ENCODE peak calls at places on chromosome 1, in seven cellular contexts. G is pancreas, E is right atrium auricular region, H is psoas muscle, F is fibroblast of lung, T is vagina, V is uterus. K is an unnamed sample.

GRCh38 chr1:111570781-111571181 is 48.8 kb upstream of the RAP1A start:
- DNase-seq in H (no peak), G (no peak), T (no peak), V (no peak), F (no peak), E (no peak), K (peak; percentile 18)

GRCh38 chr1:220874201-220874655 is 5.0 kb upstream of the HLX start:
- DNase-seq in V (peak; percentile 52), T (peak; percentile 81), E (no peak), H (peak; percentile 42), F (peak; percentile 70), G (no peak), K (peak; percentile 70)

GRCh38 chr1:57411262-57411661 is 12.6 kb downstream of the DAB1 start:
- DNase-seq in V (no peak), T (no peak), E (no peak), G (no peak), H (no peak), F (peak; percentile 46), K (no peak)

GRCh38 chr1:153633161-153633746 is 612 bp upstream of the CHTOP start:
- DNase-seq in V (no peak), H (no peak), F (no peak), G (no peak), T (no peak), E (no peak), K (no peak)

GRCh38 chr1:15272009-15272781 is 25.2 kb downstream of the FHAD1 start:
- DNase-seq in T (peak; percentile 86), H (peak; percentile 33), G (peak; percentile 68), E (peak; percentile 63), F (peak; percentile 77), V (peak; percentile 44), K (peak; percentile 79)

GRCh38 chr1:36327421-36328087 is 4.1 kb upstream of the EVA1B start:
- DNase-seq in G (no peak), T (no peak), V (no peak), H (no peak), F (no peak), E (no peak), K (peak; percentile 17)

GRCh38 chr1:90402893-90403849 is 313.9 kb downstream of the BARHL2 start:
- DNase-seq in G (peak; percentile 56), T (no peak), F (peak; percentile 85), H (no peak), V (no peak), E (no peak), K (peak; percentile 97)

GRCh38 chr1:203669739-203670138 is 43.1 kb downstream of the ATP2B4 start:
- DNase-seq in E (no peak), H (no peak), G (no peak), T (no peak), F (peak; percentile 44), V (no peak), K (peak; percentile 48)

GRCh38 chr1:89735449-89735848 is 85.4 kb upstream of the LRRC8D start:
- DNase-seq in T (no peak), H (no peak), F (no peak), E (no peak), G (no peak), V (no peak), K (no peak)

GRCh38 chr1:208511242-208511860 is 267.2 kb upstream of the PLXNA2 start:
- DNase-seq in G (no peak), T (no peak), V (no peak), E (no peak), H (no peak), F (no peak), K (no peak)
- TF ChIP-seq CTCF in G (no peak), T (no peak), V (no peak), E (no peak), H (no peak), F (no peak), K (no peak)

GRCh38 chr1:165444897-165445370 is at the start of gene RXRG:
- DNase-seq in T (peak; percentile 70), E (no peak), G (peak; percentile 12), H (peak; percentile 64), F (peak; percentile 18), V (no peak), K (peak; percentile 90)

GRCh38 chr1:165443539-165444289 is 1.2 kb downstream of the RXRG start:
- DNase-seq in T (peak; percentile 80), E (peak; percentile 62), H (peak; percentile 35), V (no peak), G (no peak), F (no peak), K (peak; percentile 69)

GRCh38 chr1:165441166-165441955 is 3.6 kb downstream of the RXRG start:
- DNase-seq in T (peak; percentile 65), E (no peak), F (no peak), H (no peak), G (no peak), V (no peak), K (no peak)

GRCh38 chr1:165442053-165442452 is 2.9 kb downstream of the RXRG start:
- DNase-seq in T (peak; percentile 49), E (no peak), H (no peak), V (no peak), G (no peak), F (no peak), K (no peak)

DNA sequence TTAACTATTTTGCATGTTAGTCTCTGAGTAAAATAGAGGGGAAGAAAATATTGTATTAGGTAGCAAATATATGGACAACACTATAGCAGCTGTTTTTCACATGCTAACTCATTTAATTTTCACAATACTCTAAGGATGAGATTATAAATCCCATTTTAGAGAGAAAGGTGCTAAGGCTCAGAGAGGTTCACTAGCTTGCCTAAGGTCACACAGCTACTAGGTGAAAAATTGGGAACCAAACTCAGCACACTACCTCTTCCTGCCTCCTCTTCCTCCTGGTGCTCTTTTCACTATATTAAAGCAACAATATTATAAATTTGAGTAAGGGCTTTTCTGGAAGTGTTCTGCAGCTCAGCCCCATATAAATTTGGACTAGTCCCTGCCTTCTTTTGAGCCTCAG is 2.3 kb downstream of the RXRG start:
- DNase-seq in G (no peak), E (no peak), F (no peak), H (no peak), V (no peak), T (no peak), K (no peak)
- H3K27ac ChIP-seq in G (no peak overlapping the region), E (no peak overlapping the region), F (no peak overlapping the region), H (no peak overlapping the region), V (no peak overlapping the region), T (no peak overlapping the region), K (no peak overlapping the region)

DNA sequence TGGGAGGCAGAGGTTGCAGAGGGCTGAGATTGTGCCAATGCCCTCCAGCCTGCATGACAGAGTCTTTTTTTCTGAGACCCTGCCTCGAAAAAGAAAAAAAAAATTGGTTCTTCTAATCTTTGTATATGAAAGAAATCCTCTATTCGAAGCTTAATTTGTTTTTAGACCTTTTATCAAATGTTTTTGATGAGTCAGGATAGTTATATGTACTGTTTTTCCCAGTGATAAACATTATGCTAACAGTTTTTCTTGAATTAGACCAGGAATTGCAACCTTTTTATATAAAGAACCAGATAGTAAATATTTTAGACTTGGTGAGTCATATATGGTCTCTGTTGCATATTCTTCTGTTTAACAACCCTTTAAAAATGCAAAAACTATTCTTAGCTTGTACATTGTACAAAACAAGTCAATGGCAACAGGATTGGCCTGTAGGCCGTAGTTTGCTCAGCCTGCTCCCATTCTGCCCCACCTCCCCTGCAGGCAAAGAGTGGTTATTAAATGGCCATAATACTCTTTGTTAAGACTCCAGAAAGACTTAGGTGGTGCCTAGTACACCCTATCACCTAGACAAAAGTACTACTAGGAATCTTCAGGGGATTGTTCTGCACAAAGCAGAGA is 45.2 kb downstream of the LYST start:
- DNase-seq in T (no peak), G (no peak), F (peak; percentile 65), V (no peak), H (no peak), E (no peak), K (no peak)
- TF ChIP-seq CTCF in T (no peak), G (no peak), F (no peak), V (no peak), H (no peak), E (no peak), K (no peak)

DNA sequence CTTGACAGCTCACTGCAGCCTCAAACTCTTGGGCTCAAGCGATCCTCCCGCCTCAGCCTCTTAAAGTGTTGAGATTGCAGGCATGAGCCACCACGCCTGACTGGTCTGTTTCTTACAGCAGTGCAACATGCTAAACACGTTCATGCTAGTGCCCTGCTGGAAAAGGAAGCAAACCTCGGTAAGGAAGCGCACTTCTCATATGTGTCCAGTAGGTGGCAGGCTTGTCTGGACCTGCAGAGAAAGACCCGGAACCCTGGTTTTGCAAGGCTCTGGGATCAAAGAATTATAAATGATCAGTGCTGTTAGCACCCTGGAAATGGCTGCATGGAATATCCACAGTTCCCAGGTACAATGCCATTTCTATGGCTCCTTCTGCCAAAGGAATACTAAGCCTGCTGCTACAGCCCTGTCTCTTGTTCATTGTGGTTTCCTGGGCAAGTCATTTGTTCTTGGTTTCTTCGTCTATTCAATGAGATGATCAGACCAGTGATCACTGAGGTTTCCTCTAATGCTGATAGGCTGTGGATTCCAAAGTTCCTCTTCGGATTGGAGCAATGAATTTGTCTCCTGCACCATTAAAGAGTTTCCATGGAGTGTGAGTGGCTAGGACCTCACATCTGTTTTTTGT is 15.9 kb downstream of the RNU5D-1 start:
- DNase-seq in E (peak; percentile 81), T (no peak), H (peak; percentile 43), F (peak; percentile 80), G (peak; percentile 56), V (peak; percentile 66), K (peak; percentile 74)
- H3K27ac ChIP-seq in E (no peak overlapping the region), T (no peak overlapping the region), H (no peak overlapping the region), F (no peak overlapping the region), G (no peak overlapping the region), V (no peak overlapping the region), K (no peak overlapping the region)

DNA sequence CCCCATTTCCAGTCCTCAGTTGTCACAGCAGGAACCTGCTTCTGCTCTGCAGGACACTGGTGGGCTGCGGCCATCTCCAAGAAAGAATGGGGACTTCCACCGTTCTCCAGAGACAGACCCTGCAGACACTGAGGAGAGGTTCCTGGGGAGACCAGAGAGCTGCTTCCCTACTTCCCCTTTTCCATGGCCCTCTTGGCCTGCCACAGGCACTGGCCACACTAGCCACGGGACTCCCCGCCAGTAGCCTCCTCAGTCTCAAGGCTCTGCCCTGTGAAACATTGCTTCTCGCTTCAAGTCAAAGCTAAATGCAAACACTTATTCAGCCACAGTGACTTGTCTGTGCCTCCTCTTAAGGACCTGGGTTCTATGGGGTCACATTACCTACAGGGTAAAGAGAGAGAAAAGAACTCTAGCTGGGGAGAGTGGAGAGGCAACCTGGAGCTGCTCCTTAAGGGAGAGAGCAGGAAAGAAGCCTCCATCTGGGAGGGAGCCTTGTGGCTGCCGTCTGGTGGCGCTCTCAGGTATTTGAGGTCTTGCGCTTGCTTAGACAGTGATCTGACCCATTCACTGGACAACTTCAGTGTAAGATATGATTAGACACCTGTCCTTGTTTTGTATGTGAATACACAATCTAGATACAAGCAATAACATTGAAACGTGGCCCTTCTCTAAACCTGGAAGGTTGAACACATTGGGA is 5.4 kb upstream of the SLAMF8 start:
- DNase-seq in H (no peak), G (no peak), V (no peak), F (peak; percentile 74), T (no peak), E (no peak), K (no peak)
- TF ChIP-seq CTCF in H (no peak), G (no peak), V (no peak), F (peak; percentile 95), T (no peak), E (no peak), K (no peak)